ENCODE peak calls at places on chromosomes 7 and 10, in ten cellular contexts. E, Z, R, X, V, G, H, J, Q and K are unnamed samples.

GRCh38 chr7:101532000-101532399 is 97.1 kb downstream of the MYL10 start:
- DNase-seq in E (no peak), Z (no peak), R (no peak), X (no peak), V (no peak), G (no peak), H (no peak), J (no peak), Q (no peak), K (no peak)

GRCh38 chr10:90930971-90931841 is 10.3 kb upstream of the ANKRD1 start:
- DNase-seq in E (no peak), Z (peak; percentile 59), R (no peak), X (peak; percentile 96), V (no peak), G (peak; percentile 79), H (no peak), J (no peak), Q (no peak), K (peak; percentile 94)

GRCh38 chr7:151833213-151833651 is 43.7 kb downstream of the PRKAG2 start:
- DNase-seq in E (no peak), Z (no peak), R (no peak), X (no peak), V (no peak), G (no peak), H (no peak), J (no peak), Q (no peak), K (no peak)

GRCh38 chr7:85094046-85094720 is 92.7 kb downstream of the SEMA3D start:
- DNase-seq in E (no peak), Z (no peak), R (no peak), X (no peak), V (no peak), G (no peak), H (no peak), J (no peak), Q (no peak), K (no peak)

GRCh38 chr7:137962875-137963507 is 38.9 kb downstream of the CREB3L2 start:
- DNase-seq in E (no peak), Z (no peak), R (no peak), X (no peak), V (no peak), G (no peak), H (no peak), J (no peak), Q (no peak), K (no peak)

GRCh38 chr7:95549818-95550529 is 46.3 kb downstream of the PDK4 start:
- DNase-seq in E (peak; percentile 94), Z (peak; percentile 96), R (no peak), X (peak; percentile 95), V (peak; percentile 86), G (no peak), H (peak; percentile 85), J (no peak), Q (peak; percentile 90), K (peak; percentile 77)

GRCh38 chr7:141071260-141071854 is 2.5 kb upstream of the TMEM178B start:
- DNase-seq in E (no peak), Z (no peak), R (peak; percentile 86), X (no peak), V (peak; percentile 71), G (peak; percentile 86), H (peak; percentile 88), J (peak; percentile 57), Q (peak; percentile 42), K (no peak)

GRCh38 chr10:20871970-20872369 is 25.1 kb downstream of the NEBL start:
- DNase-seq in E (no peak), Z (no peak), R (no peak), X (no peak), V (no peak), G (no peak), H (no peak), J (no peak), Q (no peak), K (no peak)

GRCh38 chr7:142711722-142712616 is 37.3 kb upstream of the PRSS1 start:
- DNase-seq in E (no peak), Z (no peak), R (peak; percentile 58), X (peak; percentile 21), V (no peak), G (no peak), H (peak; percentile 1), J (peak; percentile 34), Q (no peak), K (no peak)

GRCh38 chr10:103479135-103479534 is at the start of gene CALHM3:
- DNase-seq in E (peak; percentile 38), Z (no peak), R (no peak), X (no peak), V (no peak), G (no peak), H (no peak), J (no peak), Q (no peak), K (no peak)

GRCh38 chr10:6721480-6721879 is 141.4 kb upstream of the PRKCQ start:
- DNase-seq in E (no peak), Z (peak; percentile 86), R (no peak), X (peak; percentile 86), V (no peak), G (no peak), H (peak; percentile 52), J (no peak), Q (no peak), K (peak; percentile 75)

GRCh38 chr7:148344406-148344805 is 246.2 kb upstream of the C7orf33 start:
- DNase-seq in E (no peak), Z (no peak), R (no peak), X (no peak), V (no peak), G (no peak), H (no peak), J (no peak), Q (no peak), K (no peak)

GRCh38 chr7:155262010-155262409 is 35.7 kb upstream of the INSIG1 start:
- DNase-seq in E (no peak), Z (no peak), R (no peak), X (no peak), V (no peak), G (no peak), H (no peak), J (no peak), Q (no peak), K (no peak)

GRCh38 chr7:7738177-7738576 is 19.8 kb upstream of the RPA3 start:
- DNase-seq in E (no peak), Z (no peak), R (no peak), X (no peak), V (no peak), G (no peak), H (no peak), J (no peak), Q (no peak), K (no peak)

GRCh38 chr10:91198781-91199180 is 21.7 kb upstream of the PCGF5 start:
- DNase-seq in E (no peak), Z (peak; percentile 34), R (no peak), X (peak; percentile 68), V (no peak), G (no peak), H (no peak), J (no peak), Q (no peak), K (no peak)

GRCh38 chr7:37901890-37902524 is 14.6 kb downstream of the SFRP4 start:
- DNase-seq in E (no peak), Z (no peak), R (no peak), X (peak; percentile 75), V (no peak), G (no peak), H (no peak), J (no peak), Q (no peak), K (peak; percentile 50)